ENCODE peak calls at places on chromosomes 7 and 10, in eight cellular contexts. H is AG09309, N is ovary, V is sigmoid colon, R is tibial nerve, K is B cell, T is H1, I is DND-41. F is an unnamed sample.

GRCh38 chr10:112898540-112899395 is 51.3 kb upstream of the TCF7L2 start:
- DNase-seq in H (no peak), N (no peak), V (no peak), R (no peak), K (no peak), T (peak), I (no peak), F (peak)

GRCh38 chr7:148883233-148884048 is 650 bp downstream of the EZH2 start:
- DNase-seq in H (no peak), N (peak), V (peak), R (no peak), K (peak), T (no peak), I (peak), F (peak)

GRCh38 chr7:52799817-52800216 is 235.6 kb upstream of the POM121L12 start:
- DNase-seq in H (no peak), N (no peak), V (no peak), R (no peak), K (no peak), T (no peak), I (no peak), F (no peak)

GRCh38 chr7:87591211-87591610 is 9.5 kb downstream of the ABCB1 start:
- DNase-seq in H (no peak), N (no peak), V (no peak), R (no peak), K (no peak), T (no peak), I (no peak), F (no peak)

GRCh38 chr7:55476071-55476803 is 96.1 kb downstream of the VOPP1 start:
- DNase-seq in H (peak), N (no peak), V (no peak), R (no peak), K (no peak), T (no peak), I (no peak), F (no peak)

GRCh38 chr7:6291531-6291930 is 19.1 kb upstream of the CYTH3 start:
- DNase-seq in H (no peak), N (no peak), V (no peak), R (no peak), K (no peak), T (no peak), I (no peak), F (no peak)

GRCh38 chr7:50739744-50740455 is 42.8 kb downstream of the GRB10 start:
- DNase-seq in H (no peak), N (no peak), V (no peak), R (no peak), K (peak), T (no peak), I (peak), F (no peak)

GRCh38 chr10:11742009-11742778 is at the start of gene ECHDC3:
- DNase-seq in H (no peak), N (peak), V (no peak), R (no peak), K (peak), T (no peak), I (no peak), F (peak)

GRCh38 chr10:110784198-110784597 is 87.5 kb upstream of the PDCD4 start:
- DNase-seq in H (no peak), N (no peak), V (peak), R (no peak), K (no peak), T (no peak), I (no peak), F (no peak)

GRCh38 chr10:125878957-125879835 is 1.9 kb downstream of the DHX32 start:
- DNase-seq in H (peak), N (no peak), V (no peak), R (no peak), K (no peak), T (no peak), I (no peak), F (no peak)

GRCh38 chr7:149067869-149068268 is 22.6 kb downstream of the ZNF786 start:
- DNase-seq in H (no peak), N (no peak), V (no peak), R (no peak), K (no peak), T (no peak), I (no peak), F (no peak)

GRCh38 chr10:43317422-43317821 is 50.6 kb upstream of the RASGEF1A start:
- DNase-seq in H (no peak), N (no peak), V (no peak), R (no peak), K (no peak), T (no peak), I (no peak), F (no peak)

GRCh38 chr7:106793015-106793651 is 71.9 kb upstream of the PIK3CG start:
- DNase-seq in H (no peak), N (no peak), V (no peak), R (no peak), K (peak), T (no peak), I (no peak), F (peak)

GRCh38 chr7:151429555-151430331 is 10.2 kb downstream of the CRYGN start:
- DNase-seq in H (no peak), N (peak), V (peak), R (no peak), K (no peak), T (no peak), I (peak), F (no peak)

GRCh38 chr10:75654171-75654772 is 222.8 kb downstream of the LRMDA start:
- DNase-seq in H (no peak), N (no peak), V (no peak), R (no peak), K (no peak), T (no peak), I (no peak), F (no peak)

GRCh38 chr10:90718185-90718584 is 139.7 kb downstream of the HTR7 start:
- DNase-seq in H (no peak), N (no peak), V (no peak), R (no peak), K (no peak), T (no peak), I (no peak), F (no peak)
- TF ChIP-seq CTCF in H (peak), N (no peak), V (no peak), R (no peak), K (no peak), T (peak), I (peak), F (no peak)

GRCh38 chr10:85222300-85222699 is 893.9 kb downstream of the CCSER2 start:
- DNase-seq in H (no peak), N (no peak), V (no peak), R (no peak), K (no peak), T (no peak), I (no peak), F (no peak)
- TF ChIP-seq CTCF in H (no peak), N (no peak), V (no peak), R (no peak), K (no peak), T (no peak), I (no peak), F (no peak)

GRCh38 chr10:96587255-96588059 is 645 bp upstream of the TM9SF3 start:
- DNase-seq in H (peak), N (peak), V (peak), R (peak), K (no peak), T (no peak), I (no peak), F (no peak)
- TF ChIP-seq CTCF in H (no peak), N (no peak), V (no peak), R (no peak), K (no peak), T (no peak), I (no peak), F (no peak)

GRCh38 chr10:61929555-61929954 is 28.1 kb downstream of the ARID5B start:
- DNase-seq in H (no peak), N (no peak), V (no peak), R (no peak), K (no peak), T (no peak), I (no peak), F (no peak)
- TF ChIP-seq CTCF in H (no peak), N (no peak), V (no peak), R (no peak), K (no peak), T (no peak), I (no peak), F (no peak)

DNA sequence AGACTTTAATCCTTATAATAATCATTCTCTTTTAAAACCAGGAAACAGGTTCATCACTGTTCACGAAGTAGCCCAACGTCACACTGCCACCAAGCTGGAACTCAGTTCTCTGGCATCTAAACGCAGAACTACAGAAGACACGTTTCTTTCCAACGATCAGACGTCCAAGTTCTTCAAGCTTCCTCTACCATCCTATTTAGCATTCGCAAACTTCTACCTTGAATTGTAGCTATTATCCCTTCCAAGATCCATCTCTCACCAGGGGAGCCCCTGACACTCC is 647 bp downstream of the TRDMT1 start:
- DNase-seq in H (no peak), N (peak), V (peak), R (peak), K (peak), T (no peak), I (no peak), F (no peak)
- TF ChIP-seq CTCF in H (no peak), N (no peak), V (no peak), R (no peak), K (no peak), T (no peak), I (peak), F (no peak)

GRCh38 chr10:32577448-32577847 is 131.5 kb downstream of the CCDC7 start:
- DNase-seq in H (peak), N (no peak), V (no peak), R (no peak), K (no peak), T (no peak), I (no peak), F (no peak)
- TF ChIP-seq CTCF in H (peak), N (no peak), V (no peak), R (no peak), K (no peak), T (no peak), I (no peak), F (no peak)

GRCh38 chr7:117673839-117674238 is 194.0 kb downstream of the CFTR start:
- DNase-seq in H (no peak), N (no peak), V (no peak), R (no peak), K (no peak), T (no peak), I (no peak), F (no peak)
- TF ChIP-seq CTCF in H (no peak), N (no peak), V (no peak), R (no peak), K (no peak), T (no peak), I (peak), F (no peak)

F was measured in endothelial cell.